ENCODE peak calls at places on chromosomes 7 and 10, in nine cellular contexts. K is ovary, N is pancreas, Z is neural crest cell, T is mucosa of descending colon, Y is Calu3, V is right lobe of liver, F is left ventricle myocardium inferior, H is HFFc6. R is an unnamed sample.

GRCh38 chr7:40405991-40406390 is 271.2 kb downstream of the SUGCT start:
- DNase-seq in K (no peak), N (no peak), Z (no peak), T (no peak), Y (no peak), V (no peak), F (no peak), H (no peak), R (no peak)

GRCh38 chr7:18541189-18541870 is 45.8 kb downstream of the HDAC9 start:
- DNase-seq in K (peak), N (peak), Z (no peak), T (peak), Y (no peak), V (no peak), F (peak), H (peak), R (no peak)

GRCh38 chr10:60827791-60828488 is 49.7 kb downstream of the CDK1 start:
- DNase-seq in K (no peak), N (no peak), Z (no peak), T (no peak), Y (no peak), V (no peak), F (no peak), H (peak), R (no peak)

GRCh38 chr7:50268223-50268622 is 36.3 kb upstream of the IKZF1 start:
- DNase-seq in K (no peak), N (no peak), Z (no peak), T (no peak), Y (no peak), V (no peak), F (no peak), H (no peak), R (peak)

GRCh38 chr10:110443239-110444008 is 54.3 kb upstream of the DUSP5 start:
- DNase-seq in K (no peak), N (peak), Z (no peak), T (no peak), Y (no peak), V (peak), F (no peak), H (no peak), R (no peak)

GRCh38 chr10:105834261-105835059 is 1193.4 kb downstream of the SORCS3 start:
- DNase-seq in K (no peak), N (no peak), Z (no peak), T (no peak), Y (no peak), V (no peak), F (no peak), H (no peak), R (no peak)

GRCh38 chr10:99551158-99551557 is 18.4 kb downstream of the NKX2-3 start:
- DNase-seq in K (no peak), N (no peak), Z (no peak), T (peak), Y (no peak), V (no peak), F (no peak), H (peak), R (no peak)

GRCh38 chr7:43308913-43309789 is 196.7 kb downstream of the HECW1 start:
- DNase-seq in K (no peak), N (no peak), Z (no peak), T (no peak), Y (no peak), V (no peak), F (no peak), H (no peak), R (no peak)

GRCh38 chr10:128065881-128066534 is 60.2 kb downstream of the MKI67 start:
- DNase-seq in K (no peak), N (no peak), Z (no peak), T (no peak), Y (no peak), V (no peak), F (no peak), H (no peak), R (no peak)

GRCh38 chr7:1123721-1124120 is 35.8 kb downstream of the GPER1 start:
- DNase-seq in K (peak), N (peak), Z (peak), T (peak), Y (no peak), V (peak), F (peak), H (no peak), R (no peak)

GRCh38 chr10:100103581-100103980 is 21.9 kb upstream of the CPN1 start:
- DNase-seq in K (no peak), N (no peak), Z (no peak), T (no peak), Y (no peak), V (no peak), F (no peak), H (no peak), R (no peak)

GRCh38 chr7:128168667-128169210 is 72.3 kb upstream of the LEP start:
- DNase-seq in K (peak), N (peak), Z (peak), T (peak), Y (peak), V (no peak), F (peak), H (no peak), R (peak)

GRCh38 chr7:26280723-26281122 is 10.9 kb upstream of the SNX10 start:
- DNase-seq in K (no peak), N (no peak), Z (no peak), T (no peak), Y (no peak), V (no peak), F (no peak), H (no peak), R (no peak)

GRCh38 chr7:26280097-26280496 is 11.6 kb upstream of the SNX10 start:
- DNase-seq in K (no peak), N (no peak), Z (no peak), T (no peak), Y (no peak), V (no peak), F (no peak), H (no peak), R (no peak)

GRCh38 chr7:26286157-26286556 is 5.5 kb upstream of the SNX10 start:
- DNase-seq in K (no peak), N (no peak), Z (no peak), T (no peak), Y (no peak), V (no peak), F (no peak), H (no peak), R (no peak)

GRCh38 chr7:26284477-26284876 is 7.2 kb upstream of the SNX10 start:
- DNase-seq in K (no peak), N (no peak), Z (no peak), T (no peak), Y (peak), V (no peak), F (no peak), H (no peak), R (no peak)

GRCh38 chr7:26284995-26285632 is 6.5 kb upstream of the SNX10 start:
- DNase-seq in K (no peak), N (no peak), Z (no peak), T (no peak), Y (peak), V (no peak), F (no peak), H (no peak), R (peak)
- TF ChIP-seq CTCF in K (no peak), N (no peak), Z (no peak), T (no peak), Y (no peak), V (no peak), F (no peak), H (no peak), R (peak)

GRCh38 chr10:124006526-124006925 is 86.9 kb downstream of the CHST15 start:
- DNase-seq in K (peak), N (peak), Z (no peak), T (no peak), Y (no peak), V (peak), F (no peak), H (no peak), R (no peak)
- TF ChIP-seq CTCF in K (no peak), N (no peak), Z (no peak), T (no peak), Y (no peak), V (no peak), F (no peak), H (no peak), R (no peak)

DNA sequence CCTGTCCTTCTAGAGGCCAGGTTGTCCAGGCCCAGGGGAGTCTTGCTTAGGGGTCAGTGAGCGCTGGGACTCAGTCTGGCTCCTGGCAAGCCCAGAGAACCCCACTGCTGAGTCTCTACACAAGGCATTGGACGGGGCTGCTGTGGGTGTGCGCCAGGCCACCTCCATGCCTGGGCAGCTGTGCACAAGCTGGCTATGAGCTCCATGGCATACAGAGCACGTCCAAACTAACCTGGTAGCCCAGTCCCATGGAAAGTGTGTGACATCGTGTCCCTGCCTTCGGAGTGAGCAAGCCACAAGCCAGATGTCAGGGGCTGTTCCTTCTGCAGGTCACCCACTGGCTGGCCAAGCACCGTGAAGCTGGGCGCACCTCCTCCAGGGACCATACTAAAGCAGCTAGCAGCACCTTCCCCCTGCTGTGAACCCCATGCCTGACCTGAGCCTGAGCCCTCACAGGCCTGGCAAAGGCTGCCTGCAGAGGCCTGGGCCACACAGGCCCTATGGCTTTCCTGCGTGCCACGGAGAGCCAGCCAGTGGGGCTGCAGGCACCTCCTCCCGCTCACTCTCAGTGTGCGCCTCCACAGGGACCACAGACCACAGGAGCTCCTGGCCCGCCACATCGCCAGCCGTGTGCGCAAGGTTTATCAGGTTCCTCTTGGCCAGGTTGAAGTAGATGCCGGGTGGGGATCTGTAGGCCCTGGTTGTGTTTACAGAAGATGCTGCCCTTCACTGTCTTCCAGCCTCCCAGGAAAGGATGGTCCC is 219.8 kb downstream of the EBF3 start:
- DNase-seq in K (no peak), N (peak), Z (no peak), T (no peak), Y (no peak), V (peak), F (no peak), H (no peak), R (no peak)
- TF ChIP-seq CTCF in K (no peak), N (no peak), Z (no peak), T (no peak), Y (no peak), V (no peak), F (no peak), H (no peak), R (no peak)

GRCh38 chr7:92404170-92404614 is 43.1 kb upstream of the GATAD1 start:
- DNase-seq in K (no peak), N (no peak), Z (no peak), T (peak), Y (no peak), V (no peak), F (no peak), H (no peak), R (peak)
- TF ChIP-seq CTCF in K (no peak), N (no peak), Z (no peak), T (no peak), Y (no peak), V (no peak), F (no peak), H (peak), R (no peak)

GRCh38 chr7:147079083-147079482 is 962.5 kb downstream of the CNTNAP2 start:
- DNase-seq in K (no peak), N (no peak), Z (no peak), T (no peak), Y (no peak), V (no peak), F (no peak), H (no peak), R (no peak)
- TF ChIP-seq CTCF in K (no peak), N (no peak), Z (no peak), T (no peak), Y (no peak), V (no peak), F (no peak), H (no peak), R (no peak)

DNA sequence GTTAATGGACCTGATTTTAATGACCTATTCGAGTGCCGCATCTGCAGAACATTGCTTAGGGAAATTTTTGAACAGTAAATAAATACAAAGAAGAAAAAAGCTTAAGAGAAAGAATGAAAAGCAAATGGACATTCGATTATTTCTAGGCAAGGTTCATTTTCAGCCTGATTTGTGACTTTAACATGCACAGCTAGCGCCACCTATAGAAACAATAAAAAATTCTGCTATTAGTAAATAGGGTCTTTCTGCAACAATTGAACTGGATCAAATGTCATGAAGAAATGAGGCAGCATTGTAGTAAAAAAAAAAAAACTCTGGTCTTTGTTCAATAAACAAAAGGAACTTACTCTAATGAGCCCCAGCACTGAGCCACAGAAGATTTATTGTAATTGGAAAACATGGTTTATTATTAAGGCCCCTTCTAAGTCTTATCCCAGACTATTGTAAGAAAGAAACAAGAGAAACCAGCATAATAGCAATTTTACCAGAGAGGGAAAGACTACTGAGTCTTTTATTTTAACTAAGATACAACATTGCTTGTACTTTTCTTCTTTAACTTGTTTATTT is 41.4 kb upstream of the GHITM start:
- DNase-seq in K (no peak), N (no peak), Z (no peak), T (no peak), Y (no peak), V (no peak), F (no peak), H (no peak), R (no peak)
- TF ChIP-seq CTCF in K (no peak), N (no peak), Z (peak), T (no peak), Y (no peak), V (peak), F (peak), H (peak), R (peak)

GRCh38 chr7:107196834-107197610 is 28.2 kb downstream of the HBP1 start:
- DNase-seq in K (no peak), N (no peak), Z (no peak), T (no peak), Y (no peak), V (no peak), F (no peak), H (no peak), R (no peak)

GRCh38 chr7:107206136-107206535 is 37.3 kb downstream of the HBP1 start:
- DNase-seq in K (no peak), N (no peak), Z (no peak), T (no peak), Y (no peak), V (no peak), F (no peak), H (no peak), R (no peak)

GRCh38 chr7:107203607-107204006 is 34.8 kb downstream of the HBP1 start:
- DNase-seq in K (no peak), N (no peak), Z (no peak), T (no peak), Y (no peak), V (no peak), F (no peak), H (no peak), R (no peak)

GRCh38 chr7:107206706-107207105 is 37.9 kb downstream of the HBP1 start:
- DNase-seq in K (no peak), N (no peak), Z (no peak), T (no peak), Y (no peak), V (no peak), F (no peak), H (no peak), R (no peak)

GRCh38 chr7:107201795-107202450 is 33.1 kb downstream of the HBP1 start:
- DNase-seq in K (no peak), N (peak), Z (no peak), T (peak), Y (peak), V (no peak), F (peak), H (peak), R (peak)
- TF ChIP-seq CTCF in K (no peak), N (peak), Z (peak), T (no peak), Y (no peak), V (peak), F (peak), H (peak), R (peak)

GRCh38 chr7:93231799-93232672 is at the start of gene VPS50:
- DNase-seq in K (peak), N (peak), Z (peak), T (peak), Y (peak), V (peak), F (peak), H (peak), R (peak)
- TF ChIP-seq CTCF in K (no peak), N (no peak), Z (no peak), T (no peak), Y (no peak), V (no peak), F (peak), H (no peak), R (no peak)

DNA sequence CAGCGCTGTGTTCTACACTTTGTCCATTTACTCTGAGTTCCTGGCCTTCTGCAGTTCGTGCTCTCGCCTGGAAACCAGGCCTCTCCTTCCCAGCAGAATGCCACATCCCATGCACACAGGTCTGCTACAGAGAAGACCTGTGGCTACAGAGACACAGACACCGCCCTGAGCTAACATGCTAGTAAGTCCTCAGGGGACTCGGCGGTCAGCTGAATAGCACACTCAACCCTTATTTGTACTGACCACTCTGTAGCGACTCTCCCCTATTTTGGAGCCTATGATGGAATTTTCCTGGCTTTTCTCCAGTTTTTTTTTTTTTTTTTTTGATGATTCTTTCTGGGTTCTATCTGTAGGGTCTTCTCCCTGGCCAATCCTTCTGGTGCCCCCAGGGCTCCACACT is 12.8 kb downstream of the CREB3L2 start:
- DNase-seq in K (no peak), N (no peak), Z (no peak), T (no peak), Y (no peak), V (no peak), F (no peak), H (no peak), R (no peak)
- TF ChIP-seq CTCF in K (no peak), N (no peak), Z (no peak), T (no peak), Y (no peak), V (no peak), F (no peak), H (no peak), R (no peak)